ENCODE peak calls at places on chromosomes 5 and 9, in nine cellular contexts. One of them, this sample, is unnamed. For H3K4me1 and H3K36me3, the result is how much of the 10 kb centered on the place peaks cover.

GRCh38 chr5:41751867-41752266 is 118.4 kb downstream of the OXCT1 start:
- DNase-seq in endodermal cell: no peak
- DNase-seq in IMR-90: peak
- DNase-seq in PC-3: no peak
- DNase-seq in neuronal stem cell: no peak
- DNase-seq in K562: no peak
- DNase-seq in Karpas-422: no peak
- DNase-seq in astrocyte: peak
- DNase-seq in SK-N-SH: no peak
- DNase-seq in this sample: peak

GRCh38 chr5:159049844-159050318 is 49.8 kb downstream of the EBF1 start:
- DNase-seq in K562: no peak
- DNase-seq in PC-3: peak
- DNase-seq in Karpas-422: peak
- DNase-seq in IMR-90: peak
- DNase-seq in endodermal cell: no peak
- DNase-seq in astrocyte: peak
- DNase-seq in SK-N-SH: peak
- DNase-seq in neuronal stem cell: no peak
- DNase-seq in this sample: peak

GRCh38 chr9:2524601-2525000 is 97.0 kb upstream of the VLDLR start:
- DNase-seq in PC-3: no peak
- DNase-seq in K562: no peak
- DNase-seq in IMR-90: no peak
- DNase-seq in neuronal stem cell: no peak
- DNase-seq in astrocyte: peak
- DNase-seq in SK-N-SH: no peak
- DNase-seq in Karpas-422: no peak
- DNase-seq in endodermal cell: no peak
- DNase-seq in this sample: no peak

GRCh38 chr5:161064800-161065199 is 212.8 kb upstream of the ATP10B start:
- DNase-seq in K562: no peak
- DNase-seq in PC-3: no peak
- DNase-seq in astrocyte: no peak
- DNase-seq in endodermal cell: peak
- DNase-seq in IMR-90: no peak
- DNase-seq in neuronal stem cell: no peak
- DNase-seq in SK-N-SH: no peak
- DNase-seq in Karpas-422: no peak
- DNase-seq in this sample: no peak

GRCh38 chr9:124797343-124798103 is 20.6 kb downstream of the OLFML2A start:
- DNase-seq in K562: no peak
- DNase-seq in neuronal stem cell: no peak
- DNase-seq in SK-N-SH: no peak
- DNase-seq in PC-3: no peak
- DNase-seq in astrocyte: no peak
- DNase-seq in Karpas-422: no peak
- DNase-seq in IMR-90: peak
- DNase-seq in endodermal cell: no peak
- DNase-seq in this sample: no peak

GRCh38 chr5:108381955-108382783 is at the start of gene FBXL17:
- DNase-seq in SK-N-SH: peak
- DNase-seq in K562: peak
- DNase-seq in PC-3: peak
- DNase-seq in endodermal cell: peak
- DNase-seq in Karpas-422: peak
- DNase-seq in astrocyte: peak
- DNase-seq in IMR-90: peak
- DNase-seq in neuronal stem cell: peak
- DNase-seq in this sample: peak

GRCh38 chr5:127941646-127942045 is 141.9 kb upstream of the SLC12A2 start:
- DNase-seq in astrocyte: peak
- DNase-seq in Karpas-422: no peak
- DNase-seq in SK-N-SH: no peak
- DNase-seq in IMR-90: no peak
- DNase-seq in endodermal cell: no peak
- DNase-seq in K562: no peak
- DNase-seq in neuronal stem cell: peak
- DNase-seq in PC-3: peak
- DNase-seq in this sample: no peak

GRCh38 chr9:132006657-132007370 is 72.9 kb downstream of the MED27 start:
- DNase-seq in PC-3: no peak
- DNase-seq in IMR-90: peak
- DNase-seq in endodermal cell: peak
- DNase-seq in Karpas-422: no peak
- DNase-seq in SK-N-SH: no peak
- DNase-seq in K562: no peak
- DNase-seq in neuronal stem cell: no peak
- DNase-seq in astrocyte: peak
- DNase-seq in this sample: no peak

GRCh38 chr9:133950916-133951231 is 41.2 kb downstream of the VAV2 start:
- DNase-seq in astrocyte: no peak
- DNase-seq in K562: no peak
- DNase-seq in Karpas-422: no peak
- DNase-seq in endodermal cell: no peak
- DNase-seq in IMR-90: no peak
- DNase-seq in SK-N-SH: no peak
- DNase-seq in neuronal stem cell: no peak
- DNase-seq in PC-3: no peak
- DNase-seq in this sample: no peak

DNA sequence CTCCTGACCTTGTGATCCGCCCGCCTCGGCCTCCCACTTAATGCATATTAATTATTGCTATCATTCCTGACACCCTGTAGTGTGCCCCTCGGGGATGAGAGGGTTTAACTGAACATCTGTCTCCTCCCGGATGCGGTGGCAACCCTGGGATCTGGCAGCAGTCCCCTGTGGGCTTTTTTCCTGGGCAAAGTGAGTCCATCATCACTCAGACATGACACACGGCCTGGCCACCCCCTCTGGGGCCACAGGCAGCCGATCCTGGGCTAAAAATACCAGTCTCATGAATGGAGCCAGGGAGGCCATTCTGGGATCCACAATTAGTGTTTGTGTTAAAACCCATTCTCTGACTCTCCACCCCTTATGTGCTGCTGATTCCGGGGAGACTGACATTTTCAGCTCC is 161.2 kb downstream of the RGS3 start:
- DNase-seq in endodermal cell: peak
- DNase-seq in Karpas-422: no peak
- DNase-seq in K562: no peak
- DNase-seq in SK-N-SH: peak
- DNase-seq in neuronal stem cell: no peak
- DNase-seq in astrocyte: peak
- DNase-seq in PC-3: peak
- DNase-seq in IMR-90: peak
- DNase-seq in this sample: peak
- H3K4me1 ChIP-seq in endodermal cell: under half
- H3K4me1 ChIP-seq in Karpas-422: under half
- H3K4me1 ChIP-seq in K562: under half
- H3K4me1 ChIP-seq in SK-N-SH: under half
- H3K4me1 ChIP-seq in neuronal stem cell: under half
- H3K4me1 ChIP-seq in astrocyte: half or more
- H3K4me1 ChIP-seq in PC-3: under half
- H3K4me1 ChIP-seq in IMR-90: under half
- H3K4me1 ChIP-seq in this sample: half or more

GRCh38 chr9:114664181-114664580 is 6.6 kb upstream of the TEX53 start:
- DNase-seq in SK-N-SH: no peak
- DNase-seq in Karpas-422: no peak
- DNase-seq in IMR-90: no peak
- DNase-seq in K562: no peak
- DNase-seq in neuronal stem cell: no peak
- DNase-seq in endodermal cell: no peak
- DNase-seq in PC-3: no peak
- DNase-seq in astrocyte: no peak
- DNase-seq in this sample: no peak

GRCh38 chr9:114657705-114658104 is at the start of gene TEX53:
- DNase-seq in PC-3: no peak
- DNase-seq in endodermal cell: no peak
- DNase-seq in Karpas-422: peak
- DNase-seq in K562: no peak
- DNase-seq in neuronal stem cell: no peak
- DNase-seq in astrocyte: no peak
- DNase-seq in SK-N-SH: no peak
- DNase-seq in IMR-90: no peak
- DNase-seq in this sample: no peak

GRCh38 chr9:114666441-114666840 is 8.8 kb upstream of the TEX53 start:
- DNase-seq in neuronal stem cell: no peak
- DNase-seq in PC-3: no peak
- DNase-seq in endodermal cell: no peak
- DNase-seq in SK-N-SH: no peak
- DNase-seq in IMR-90: no peak
- DNase-seq in astrocyte: no peak
- DNase-seq in K562: no peak
- DNase-seq in Karpas-422: no peak
- DNase-seq in this sample: no peak

GRCh38 chr9:114666841-114667240 is 9.2 kb upstream of the TEX53 start:
- DNase-seq in SK-N-SH: no peak
- DNase-seq in endodermal cell: peak
- DNase-seq in neuronal stem cell: no peak
- DNase-seq in astrocyte: no peak
- DNase-seq in K562: no peak
- DNase-seq in PC-3: no peak
- DNase-seq in Karpas-422: no peak
- DNase-seq in IMR-90: no peak
- DNase-seq in this sample: no peak

DNA sequence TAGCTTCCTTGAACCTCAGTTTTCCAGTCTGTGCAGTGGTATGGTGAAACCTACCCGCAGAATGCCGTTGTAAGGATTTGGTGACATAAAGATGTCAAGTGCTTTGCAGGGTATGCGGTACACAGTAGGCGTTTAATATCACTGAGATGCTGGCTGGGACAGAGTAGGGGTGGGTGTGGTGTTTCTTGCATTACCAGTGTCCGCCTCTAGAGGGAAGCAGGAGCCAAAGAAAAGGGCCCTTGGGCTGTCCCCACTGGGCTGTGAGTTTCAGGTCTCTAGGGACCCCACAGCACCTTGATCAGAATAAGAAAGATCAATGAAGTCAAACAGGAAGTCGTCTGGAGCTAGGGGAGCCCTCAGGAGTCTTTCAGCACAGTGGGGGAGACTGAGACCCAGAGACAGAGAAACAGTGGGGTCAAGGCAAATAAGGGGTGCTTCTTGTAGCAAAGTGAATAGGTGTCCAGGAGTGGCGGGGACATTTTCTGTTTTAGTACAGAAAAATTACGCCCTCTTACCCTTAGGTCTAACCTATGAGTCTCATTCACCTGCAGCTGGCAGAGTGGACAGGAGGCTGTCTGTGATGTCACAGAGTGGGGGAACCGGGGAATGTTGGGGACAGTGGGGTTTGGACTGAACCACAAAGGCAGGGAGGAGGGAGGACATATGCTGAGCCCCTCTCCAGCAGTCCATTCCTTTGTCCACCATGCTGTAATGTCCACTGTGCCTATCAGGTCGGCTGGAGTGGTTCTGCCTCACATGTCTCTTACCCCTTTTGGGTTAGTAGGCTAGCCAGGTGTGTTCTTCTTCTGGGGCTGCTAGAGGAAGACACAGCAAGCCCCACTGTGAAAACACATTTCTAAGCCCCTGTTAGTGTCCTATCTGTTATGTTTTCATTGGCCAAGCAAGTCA is 4.7 kb upstream of the TEX53 start:
- DNase-seq in PC-3: peak
- DNase-seq in K562: peak
- DNase-seq in endodermal cell: peak
- DNase-seq in IMR-90: peak
- DNase-seq in SK-N-SH: peak
- DNase-seq in neuronal stem cell: peak
- DNase-seq in Karpas-422: peak
- DNase-seq in astrocyte: no peak
- DNase-seq in this sample: peak
- H3K9ac ChIP-seq in PC-3: no peak
- H3K9ac ChIP-seq in K562: peak
- H3K9ac ChIP-seq in endodermal cell: no peak
- H3K9ac ChIP-seq in IMR-90: no peak
- H3K9ac ChIP-seq in SK-N-SH: no peak
- H3K9ac ChIP-seq in neuronal stem cell: no peak
- H3K9ac ChIP-seq in Karpas-422: no peak
- H3K9ac ChIP-seq in astrocyte: no peak
- H3K9ac ChIP-seq in this sample: no peak

GRCh38 chr9:120442280-120442597 is 137.7 kb downstream of the CDK5RAP2 start:
- DNase-seq in PC-3: no peak
- DNase-seq in K562: no peak
- DNase-seq in Karpas-422: no peak
- DNase-seq in neuronal stem cell: no peak
- DNase-seq in IMR-90: no peak
- DNase-seq in SK-N-SH: no peak
- DNase-seq in astrocyte: no peak
- DNase-seq in endodermal cell: no peak
- DNase-seq in this sample: no peak

GRCh38 chr9:120439147-120439546 is 140.8 kb downstream of the CDK5RAP2 start:
- DNase-seq in SK-N-SH: peak
- DNase-seq in IMR-90: peak
- DNase-seq in astrocyte: no peak
- DNase-seq in PC-3: peak
- DNase-seq in Karpas-422: peak
- DNase-seq in K562: peak
- DNase-seq in endodermal cell: peak
- DNase-seq in neuronal stem cell: peak
- DNase-seq in this sample: peak

GRCh38 chr9:120441446-120442279 is 138.3 kb downstream of the CDK5RAP2 start:
- DNase-seq in endodermal cell: no peak
- DNase-seq in astrocyte: peak
- DNase-seq in K562: no peak
- DNase-seq in SK-N-SH: no peak
- DNase-seq in Karpas-422: peak
- DNase-seq in IMR-90: peak
- DNase-seq in neuronal stem cell: no peak
- DNase-seq in PC-3: no peak
- DNase-seq in this sample: peak

GRCh38 chr9:120438111-120438510 is 141.9 kb downstream of the CDK5RAP2 start:
- DNase-seq in Karpas-422: no peak
- DNase-seq in neuronal stem cell: no peak
- DNase-seq in PC-3: peak
- DNase-seq in K562: no peak
- DNase-seq in astrocyte: peak
- DNase-seq in endodermal cell: no peak
- DNase-seq in SK-N-SH: no peak
- DNase-seq in IMR-90: peak
- DNase-seq in this sample: no peak

DNA sequence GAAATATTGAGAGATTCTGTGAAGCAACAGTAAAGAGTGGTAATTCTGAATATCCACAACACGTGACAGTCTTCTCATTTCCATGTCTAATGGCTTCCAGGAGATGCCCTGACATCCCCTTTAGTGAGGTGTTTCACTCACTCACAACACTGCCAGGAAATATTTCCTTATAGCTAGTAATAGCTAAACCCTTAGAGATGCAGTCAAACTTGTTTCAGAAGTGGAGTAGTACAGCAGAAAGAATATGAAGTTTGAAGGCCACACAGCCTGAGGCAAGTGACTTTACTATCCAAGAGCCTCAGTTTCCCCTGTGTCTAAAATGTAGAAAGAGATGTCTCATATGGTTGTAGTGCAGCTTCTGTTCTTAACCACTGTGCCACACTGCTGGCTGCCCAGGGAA is 139.2 kb downstream of the CDK5RAP2 start:
- DNase-seq in Karpas-422: no peak
- DNase-seq in neuronal stem cell: no peak
- DNase-seq in K562: no peak
- DNase-seq in endodermal cell: no peak
- DNase-seq in IMR-90: no peak
- DNase-seq in SK-N-SH: no peak
- DNase-seq in astrocyte: no peak
- DNase-seq in PC-3: no peak
- DNase-seq in this sample: no peak
- H3K36me3 ChIP-seq in Karpas-422: under half
- H3K36me3 ChIP-seq in neuronal stem cell: under half
- H3K36me3 ChIP-seq in K562: half or more
- H3K36me3 ChIP-seq in endodermal cell: half or more
- H3K36me3 ChIP-seq in IMR-90: under half
- H3K36me3 ChIP-seq in SK-N-SH: half or more
- H3K36me3 ChIP-seq in astrocyte: under half
- H3K36me3 ChIP-seq in PC-3: under half
- H3K36me3 ChIP-seq in this sample: under half

GRCh38 chr5:5454405-5454804 is 31.9 kb downstream of the ICE1 start:
- DNase-seq in endodermal cell: no peak
- DNase-seq in SK-N-SH: no peak
- DNase-seq in PC-3: no peak
- DNase-seq in K562: no peak
- DNase-seq in astrocyte: no peak
- DNase-seq in IMR-90: no peak
- DNase-seq in Karpas-422: no peak
- DNase-seq in neuronal stem cell: no peak
- DNase-seq in this sample: no peak
- H3K4me1 ChIP-seq in endodermal cell: under half
- H3K4me1 ChIP-seq in SK-N-SH: under half
- H3K4me1 ChIP-seq in PC-3: under half
- H3K4me1 ChIP-seq in K562: under half
- H3K4me1 ChIP-seq in astrocyte: under half
- H3K4me1 ChIP-seq in IMR-90: under half
- H3K4me1 ChIP-seq in Karpas-422: under half
- H3K4me1 ChIP-seq in neuronal stem cell: under half
- H3K4me1 ChIP-seq in this sample: under half

This sample was measured in adipocyte.